ENCODE peak calls at places on chromosomes 16 and 17, in six cellular contexts. N, R, X, Q, T and D are unnamed samples.

GRCh38 chr16:30700491-30700890 is 1.5 kb downstream of the SRCAP start:
- DNase-seq in T (no peak), Q (peak), R (no peak), N (no peak), X (no peak), D (no peak)

GRCh38 chr17:3827124-3827773 is 18.8 kb downstream of the NCBP3 start:
- DNase-seq in N (no peak), X (peak), T (no peak), R (peak), Q (no peak), D (no peak)

GRCh38 chr16:61730997-61731396 is 305.2 kb downstream of the CDH8 start:
- DNase-seq in R (no peak), T (no peak), X (no peak), Q (no peak), N (no peak), D (no peak)

GRCh38 chr17:54521137-54521536 is 379.5 kb upstream of the TOM1L1 start:
- DNase-seq in X (no peak), N (no peak), Q (no peak), T (no peak), R (no peak), D (no peak)

GRCh38 chr17:76266244-76266938 is 1.2 kb downstream of the UBALD2 start:
- DNase-seq in Q (peak), T (no peak), N (no peak), X (no peak), R (peak), D (no peak)

GRCh38 chr17:31373150-31374082 is 18.1 kb upstream of the RAB11FIP4 start:
- DNase-seq in Q (no peak), X (no peak), N (no peak), R (peak), T (no peak), D (no peak)

GRCh38 chr16:101586-101985 is 23.6 kb downstream of the MPG start:
- DNase-seq in T (no peak), Q (no peak), R (no peak), X (no peak), N (no peak), D (no peak)

GRCh38 chr17:69761767-69762321 is 313.2 kb upstream of the KCNJ16 start:
- DNase-seq in Q (no peak), T (no peak), N (no peak), X (no peak), R (no peak), D (no peak)

GRCh38 chr17:35809855-35810461 is 674 bp downstream of the TAF15 start:
- DNase-seq in N (no peak), R (no peak), X (no peak), T (no peak), Q (no peak), D (no peak)

GRCh38 chr17:77475012-77475976 is 334.5 kb downstream of the SEC14L1 start:
- DNase-seq in R (peak), X (no peak), Q (no peak), T (no peak), N (no peak), D (no peak)

GRCh38 chr16:87371261-87371866 is 12.2 kb downstream of the FBXO31 start:
- DNase-seq in T (no peak), R (no peak), Q (no peak), N (no peak), X (no peak), D (no peak)

GRCh38 chr16:87196229-87196628 is 121.0 kb downstream of the C16orf95 start:
- DNase-seq in R (no peak), T (no peak), Q (no peak), N (no peak), X (no peak), D (no peak)

GRCh38 chr17:16178836-16179235 is 36.5 kb downstream of the NCOR1 start:
- DNase-seq in N (no peak), Q (no peak), T (no peak), R (no peak), X (no peak), D (no peak)

GRCh38 chr17:78275355-78275754 is 43.9 kb downstream of the TMEM235 start:
- DNase-seq in X (no peak), N (no peak), T (no peak), R (no peak), Q (no peak), D (no peak)

GRCh38 chr17:62004388-62004787 is 60.7 kb downstream of the MED13 start:
- DNase-seq in R (no peak), N (no peak), T (no peak), Q (no peak), X (no peak), D (no peak)

GRCh38 chr16:48960830-48961229 is 320.8 kb downstream of the CBLN1 start:
- DNase-seq in Q (no peak), N (no peak), T (no peak), X (no peak), R (no peak), D (no peak)

GRCh38 chr16:2429771-2430663 is 770 bp downstream of the CCNF start:
- DNase-seq in X (peak), T (no peak), R (peak), N (no peak), Q (no peak), D (no peak)

GRCh38 chr17:79980246-79981043 is 55.2 kb downstream of the TBC1D16 start:
- DNase-seq in X (no peak), Q (no peak), T (no peak), N (no peak), R (no peak), D (no peak)

GRCh38 chr17:47803751-47804150 is 17.8 kb downstream of the OSBPL7 start:
- DNase-seq in Q (no peak), N (no peak), R (no peak), X (no peak), T (no peak), D (no peak)

GRCh38 chr16:59510008-59510424 is 775.9 kb upstream of the GOT2 start:
- DNase-seq in R (no peak), T (no peak), N (no peak), Q (no peak), X (no peak), D (no peak)

GRCh38 chr17:8496081-8496480 is 60.4 kb downstream of the NDEL1 start:
- DNase-seq in N (no peak), X (no peak), R (no peak), Q (no peak), T (no peak), D (no peak)

GRCh38 chr17:78933025-78933958 is 8.1 kb upstream of the TIMP2 start:
- DNase-seq in R (peak), Q (peak), T (no peak), X (no peak), N (no peak), D (no peak)

GRCh38 chr16:66344533-66345145 is 21.9 kb upstream of the CDH5 start:
- DNase-seq in X (peak), N (no peak), Q (no peak), R (peak), T (no peak), D (no peak)

DNA sequence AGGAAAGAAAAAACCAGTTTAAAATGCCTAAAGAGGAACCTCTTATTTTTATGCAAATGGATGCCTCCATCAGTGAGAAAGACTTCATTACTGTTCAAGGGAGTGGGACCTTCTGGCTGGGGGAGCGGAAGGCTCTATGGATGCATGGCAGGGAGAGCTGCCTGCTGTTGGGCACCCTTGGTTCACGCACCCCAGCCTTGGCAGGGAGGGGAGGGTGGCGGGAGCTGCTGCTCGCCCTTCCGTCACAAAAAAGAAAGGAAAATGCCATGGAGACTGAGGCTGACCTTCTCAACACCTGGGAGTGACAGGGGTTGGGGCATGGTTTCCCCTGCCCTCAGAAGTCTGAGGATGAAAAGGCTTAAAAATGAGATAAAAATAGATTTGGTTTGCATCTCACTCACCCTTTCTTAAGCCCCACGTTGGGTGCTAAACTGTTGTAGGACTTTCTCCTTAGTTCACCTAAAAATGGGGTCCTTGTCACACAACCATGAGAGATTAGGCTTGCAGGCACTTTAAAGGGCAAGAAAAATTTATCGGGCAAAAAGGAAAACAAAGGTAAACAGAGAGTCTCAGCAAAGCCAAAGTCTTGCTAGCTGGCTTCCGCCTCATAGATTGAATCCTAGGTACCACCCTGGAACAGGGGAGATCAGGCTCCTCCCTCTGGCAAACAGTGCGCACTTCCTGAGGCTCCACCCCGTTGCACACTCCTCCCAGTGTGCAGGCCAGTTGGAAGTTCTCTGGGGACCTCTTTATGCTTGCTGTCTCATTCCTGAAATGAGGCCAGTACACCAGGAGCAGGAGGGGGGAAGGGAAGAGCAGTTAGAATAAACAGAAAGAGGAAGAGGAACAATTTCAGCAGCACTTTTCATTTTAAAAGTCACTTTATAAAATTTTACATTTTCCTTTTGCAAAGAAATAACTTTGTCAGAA is 31.6 kb downstream of the PHKB start:
- DNase-seq in R (peak), X (peak), N (peak), Q (peak), T (peak), D (no peak)
- TF ChIP-seq POLR2A in R (peak), X (no peak), N (no peak), Q (no peak), T (no peak), D (no peak)

GRCh38 chr16:22195695-22196558 is 10.2 kb upstream of the EEF2K start:
- DNase-seq in N (no peak), T (peak), X (peak), R (peak), Q (peak), D (peak)
- TF ChIP-seq POLR2A in N (no peak), T (peak), X (no peak), R (no peak), Q (no peak), D (peak)

GRCh38 chr17:39224778-39225307 is 902 bp downstream of the STAC2 start:
- DNase-seq in R (no peak), N (no peak), Q (no peak), T (no peak), X (no peak), D (no peak)

GRCh38 chr17:39221572-39221971 is 4.2 kb downstream of the STAC2 start:
- DNase-seq in N (no peak), R (no peak), T (no peak), X (no peak), Q (no peak), D (no peak)

GRCh38 chr17:39223907-39224777 is 1.6 kb downstream of the STAC2 start:
- DNase-seq in Q (no peak), R (no peak), X (no peak), N (no peak), T (no peak), D (no peak)

GRCh38 chr17:39222151-39222550 is 3.6 kb downstream of the STAC2 start:
- DNase-seq in T (no peak), R (no peak), X (no peak), Q (peak), N (no peak), D (peak)

DNA sequence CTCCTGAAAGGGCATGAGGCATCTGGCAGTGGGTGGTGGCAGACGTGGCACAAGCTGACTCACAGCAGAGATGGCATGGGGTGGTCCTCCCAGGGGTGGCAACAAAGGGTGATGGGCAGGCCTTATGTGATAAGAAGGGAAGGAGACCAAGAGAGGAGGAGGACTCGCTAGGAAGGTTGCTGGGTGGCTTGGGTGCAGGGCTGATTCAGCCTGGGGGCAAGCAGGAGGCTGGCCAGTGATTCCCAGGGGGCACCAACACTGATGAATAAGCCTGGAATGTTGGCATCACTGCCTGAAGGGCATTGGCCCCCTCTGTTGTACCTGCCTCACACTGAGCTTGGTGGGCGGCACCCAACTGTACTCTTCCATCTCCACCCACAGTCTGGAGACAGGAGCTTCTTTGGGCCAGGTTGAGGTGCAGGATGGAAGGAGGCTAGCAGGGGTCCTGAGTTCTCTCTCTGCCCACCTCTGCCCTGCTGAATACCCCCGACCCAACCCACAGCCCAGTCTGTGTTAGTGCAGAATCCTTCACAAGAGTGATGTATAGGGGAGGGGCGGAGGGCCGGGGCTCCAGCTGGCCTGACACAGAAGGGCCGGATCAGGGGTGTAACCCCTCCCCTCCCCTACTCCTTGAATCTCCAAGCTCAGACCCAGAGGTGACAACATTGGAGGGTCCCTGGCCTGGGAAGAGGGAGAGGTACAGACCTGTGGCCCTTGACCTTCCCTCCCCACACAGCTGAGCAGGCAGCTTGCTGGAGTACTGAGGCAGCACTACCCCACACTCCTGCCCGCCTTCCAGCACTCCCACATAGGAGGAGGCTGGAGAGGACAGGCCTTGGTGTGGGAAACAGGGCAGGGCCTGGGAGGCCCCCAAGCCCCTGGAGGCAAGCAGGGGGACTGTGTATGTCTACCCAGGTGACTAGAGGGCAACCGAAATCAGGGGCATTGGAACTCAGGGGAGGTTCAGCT is 2.6 kb downstream of the STAC2 start:
- DNase-seq in N (no peak), T (no peak), Q (no peak), X (no peak), R (no peak), D (no peak)
- TF ChIP-seq POLR2A in N (no peak), T (no peak), Q (no peak), X (no peak), R (no peak), D (no peak)

GRCh38 chr17:81396278-81396721 is 1.0 kb downstream of the BAHCC1 start:
- DNase-seq in T (peak), Q (no peak), X (no peak), N (no peak), R (no peak), D (no peak)

GRCh38 chr17:81394831-81395599 is at the start of gene BAHCC1:
- DNase-seq in X (peak), T (peak), N (peak), R (peak), Q (peak), D (peak)

GRCh38 chr17:81396722-81397313 is 1.6 kb downstream of the BAHCC1 start:
- DNase-seq in Q (peak), T (peak), R (peak), X (no peak), N (no peak), D (no peak)

GRCh38 chr17:81394377-81394747 is 895 bp upstream of the BAHCC1 start:
- DNase-seq in T (no peak), N (no peak), R (peak), X (no peak), Q (no peak), D (no peak)

GRCh38 chr17:81395600-81396277 is 482 bp downstream of the BAHCC1 start:
- DNase-seq in R (peak), T (no peak), X (no peak), N (no peak), Q (no peak), D (no peak)
- TF ChIP-seq POLR2A in R (no peak), T (no peak), X (no peak), N (no peak), Q (no peak), D (no peak)

DNA sequence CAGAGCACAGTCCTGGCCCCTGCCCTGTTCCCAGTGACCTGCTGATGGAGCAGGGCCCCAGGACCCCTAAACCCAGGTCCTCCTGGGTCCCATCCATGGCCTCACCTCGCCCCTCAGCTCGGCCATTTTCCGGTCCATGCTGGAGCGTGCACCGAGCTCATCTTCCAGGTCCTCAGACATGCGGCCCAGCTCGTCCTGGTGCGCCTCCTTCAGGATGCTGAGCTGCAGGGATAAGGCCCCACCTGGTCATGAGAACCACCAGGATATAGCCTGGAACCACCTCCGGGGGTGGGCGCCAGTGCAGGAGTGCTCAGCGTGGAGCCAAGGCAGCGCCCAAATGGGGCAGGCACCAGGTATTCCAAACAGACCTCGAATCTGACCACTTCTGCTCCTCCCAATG is 17.9 kb downstream of the CCDC102A start:
- DNase-seq in T (no peak), Q (no peak), N (no peak), X (no peak), R (no peak), D (no peak)
- TF ChIP-seq POLR2A in T (no peak), Q (no peak), N (no peak), X (no peak), R (no peak), D (no peak)

GRCh38 chr17:44186307-44187130 is at the start of gene TMUB2:
- DNase-seq in T (peak), Q (peak), N (peak), X (peak), R (peak), D (peak)
- TF ChIP-seq POLR2A in T (peak), Q (no peak), N (no peak), X (peak), R (peak), D (peak)

DNA sequence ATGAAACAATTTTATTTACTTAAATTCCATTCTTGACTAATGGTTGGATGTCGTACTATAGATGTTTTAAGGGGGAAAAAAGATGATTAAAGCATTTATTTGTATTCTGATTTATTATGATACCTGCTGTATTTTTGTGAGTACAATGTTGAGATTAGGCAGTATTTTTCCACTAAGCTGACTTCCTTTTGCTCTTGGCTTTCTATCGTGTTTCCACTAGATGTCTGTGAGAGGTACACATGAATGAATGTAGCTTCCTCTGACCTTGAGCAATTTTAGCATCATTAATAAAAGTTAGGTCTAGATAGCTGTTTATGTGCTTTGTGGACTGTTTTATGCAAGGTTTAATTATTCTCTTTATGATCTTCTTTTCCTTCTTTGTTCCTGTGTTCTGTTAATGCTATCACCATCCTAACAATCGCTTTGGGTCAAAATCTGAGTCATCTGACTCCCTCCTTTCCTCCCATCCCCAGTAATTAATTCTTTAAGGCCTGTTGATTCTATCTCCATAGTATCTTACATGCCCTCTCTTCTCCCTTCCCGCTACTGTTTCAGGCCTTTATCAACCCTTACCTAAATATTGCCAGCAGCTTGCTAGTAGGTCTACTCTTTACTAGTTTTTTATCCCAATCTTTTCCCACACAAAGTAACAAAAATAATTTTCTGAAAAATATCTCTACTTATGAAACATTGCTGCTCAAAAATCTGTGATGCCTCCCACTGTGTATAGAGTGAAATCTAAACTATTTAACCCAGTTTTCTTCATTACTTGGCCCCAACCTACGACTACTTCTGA is 76.0 kb downstream of the VMP1 start:
- DNase-seq in Q (no peak), N (no peak), X (no peak), R (peak), T (no peak), D (no peak)
- TF ChIP-seq POLR2A in Q (no peak), N (no peak), X (no peak), R (no peak), T (no peak), D (no peak)

DNA sequence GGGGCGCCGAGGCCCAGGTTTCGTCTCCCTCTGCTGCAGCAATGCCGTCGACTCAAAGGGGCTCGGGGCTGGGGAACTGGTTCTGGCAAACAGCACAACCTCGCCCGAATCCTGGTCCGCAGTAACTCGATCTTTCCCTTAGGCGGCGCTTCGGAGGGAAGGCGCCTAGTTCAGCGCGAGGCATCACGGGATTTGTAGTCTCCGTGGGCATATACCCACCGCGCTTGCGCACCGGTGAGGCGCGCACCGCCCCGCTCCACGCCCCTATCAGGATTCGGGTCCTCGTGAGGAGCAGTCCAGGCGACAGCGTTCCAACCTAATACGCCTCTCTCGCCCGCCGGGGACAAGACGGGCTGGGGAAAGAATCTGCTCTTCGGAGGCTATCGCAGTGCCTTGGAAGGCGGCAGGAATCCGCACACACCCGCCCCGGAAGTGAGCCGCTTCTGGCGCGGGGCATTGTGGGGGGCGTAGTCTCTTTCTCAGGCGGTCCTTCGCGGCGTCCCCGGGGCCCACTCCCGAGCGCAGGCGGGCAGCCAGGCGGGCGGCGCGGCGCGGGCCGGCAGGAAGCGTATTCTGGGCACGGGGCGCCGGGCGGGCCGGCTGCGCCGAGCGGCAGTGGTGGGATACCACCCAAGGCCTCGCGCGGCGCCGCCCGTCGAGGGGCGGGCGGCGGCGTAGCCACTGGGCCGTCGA is at the start of gene THAP11:
- DNase-seq in T (peak), X (peak), N (peak), Q (peak), R (peak), D (peak)
- TF ChIP-seq POLR2A in T (peak), X (no peak), N (no peak), Q (no peak), R (peak), D (no peak)

GRCh38 chr16:27928542-27928941 is 135.0 kb downstream of the GSG1L start:
- DNase-seq in N (no peak), T (no peak), X (no peak), Q (no peak), R (no peak), D (no peak)
- TF ChIP-seq POLR2A in N (no peak), T (no peak), X (no peak), Q (no peak), R (no peak), D (no peak)